ENCODE peak calls at places on chromosomes 1 and 21, in four cellular contexts. E is adipocyte; M is A549; V is CD8-positive, alpha-beta T cell. Y is an unnamed sample.

GRCh38 chr1:22839806-22840205 is 129.2 kb downstream of the EPHB2 start:
- DNase-seq in M (no peak), E (no peak), V (no peak), Y (no peak)

GRCh38 chr1:40902634-40902897 is 40.4 kb upstream of the CITED4 start:
- DNase-seq in E (no peak), V (no peak), M (no peak), Y (no peak)

GRCh38 chr1:224151117-224151516 is 31.9 kb upstream of the DEGS1 start:
- DNase-seq in V (no peak), M (no peak), E (no peak), Y (peak)

GRCh38 chr1:114669562-114670082 is at the start of gene DENND2C:
- DNase-seq in M (no peak), V (no peak), E (no peak), Y (no peak)

GRCh38 chr1:213474054-213474453 is 423.0 kb downstream of the RPS6KC1 start:
- DNase-seq in M (no peak), V (no peak), E (no peak), Y (no peak)

GRCh38 chr1:243496173-243496553 is 240.3 kb downstream of the SDCCAG8 start:
- DNase-seq in E (no peak), M (no peak), V (no peak), Y (no peak)

GRCh38 chr1:154736840-154737239 is 128.9 kb upstream of the ADAR start:
- DNase-seq in V (no peak), M (peak), E (no peak), Y (no peak)

GRCh38 chr1:39164256-39164655 is 40.2 kb upstream of the MACF1 start:
- DNase-seq in V (no peak), M (no peak), E (no peak), Y (no peak)

GRCh38 chr1:203858055-203858454 is 3.3 kb upstream of the SNRPE start:
- DNase-seq in V (no peak), M (peak), E (peak), Y (no peak)

GRCh38 chr1:203860396-203860951 is 925 bp upstream of the SNRPE start:
- DNase-seq in E (peak), M (peak), V (no peak), Y (no peak)

GRCh38 chr1:203861379-203862184 is at the start of gene SNRPE:
- DNase-seq in V (peak), M (peak), E (peak), Y (peak)

GRCh38 chr1:203858975-203859374 is 2.4 kb upstream of the SNRPE start:
- DNase-seq in M (no peak), V (no peak), E (no peak), Y (no peak)
- H3K4me3 ChIP-seq in M (no peak), V (no peak), E (no peak), Y (no peak)

DNA sequence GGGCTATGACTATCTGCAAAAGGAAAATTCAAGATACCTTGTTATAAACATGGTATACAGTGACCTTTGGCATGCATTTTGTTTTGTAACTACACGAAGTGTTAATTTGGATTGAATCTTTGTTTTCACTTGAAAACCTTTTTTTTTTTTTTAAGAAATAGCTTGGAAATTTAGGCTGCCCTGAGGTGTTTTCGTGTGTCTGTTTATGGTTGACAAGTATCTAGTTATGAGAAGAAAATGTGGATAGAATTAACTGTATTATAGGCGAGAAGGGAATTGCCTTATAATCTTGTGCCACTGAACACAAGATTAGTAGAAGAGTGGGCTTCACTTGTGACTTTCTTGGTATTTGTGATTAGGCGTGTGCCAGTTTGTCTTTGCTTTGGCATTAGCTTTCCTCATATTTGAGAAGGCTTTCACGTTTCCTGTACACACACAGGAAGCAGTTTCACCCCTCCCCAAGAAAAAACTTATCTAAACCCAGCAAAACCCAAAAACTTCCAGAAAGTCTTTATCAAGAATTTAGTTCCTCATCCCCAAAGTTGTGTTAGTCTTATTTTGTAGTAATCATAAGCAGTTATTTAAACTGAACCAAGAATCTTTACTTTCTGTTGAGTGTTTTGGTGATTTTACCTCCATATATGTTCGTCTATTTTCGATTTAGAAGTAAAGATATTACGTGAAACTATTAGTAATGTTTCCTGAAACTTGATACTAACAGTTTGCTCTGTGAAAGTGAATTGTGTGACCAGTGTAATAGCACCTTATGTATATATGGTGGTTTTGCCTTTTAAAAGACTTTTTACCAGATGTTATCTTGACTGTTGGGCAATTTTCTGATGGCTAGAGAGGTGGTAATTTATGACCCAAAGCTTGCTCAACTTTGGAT is 3.8 kb downstream of the DYRK1A start:
- DNase-seq in M (no peak), E (peak), V (no peak), Y (no peak)
- H3K4me3 ChIP-seq in M (peak), E (peak), V (peak), Y (peak)

GRCh38 chr1:236149696-236150228 is 7.4 kb downstream of the GPR137B start:
- DNase-seq in E (no peak), M (no peak), V (no peak), Y (no peak)

GRCh38 chr1:236147068-236147467 is 4.7 kb downstream of the GPR137B start:
- DNase-seq in V (no peak), M (no peak), E (no peak), Y (no peak)

GRCh38 chr1:236147521-236148470 is 5.5 kb downstream of the GPR137B start:
- DNase-seq in M (no peak), E (no peak), V (no peak), Y (no peak)

GRCh38 chr1:236149003-236149595 is 6.8 kb downstream of the GPR137B start:
- DNase-seq in M (no peak), E (no peak), V (no peak), Y (no peak)

DNA sequence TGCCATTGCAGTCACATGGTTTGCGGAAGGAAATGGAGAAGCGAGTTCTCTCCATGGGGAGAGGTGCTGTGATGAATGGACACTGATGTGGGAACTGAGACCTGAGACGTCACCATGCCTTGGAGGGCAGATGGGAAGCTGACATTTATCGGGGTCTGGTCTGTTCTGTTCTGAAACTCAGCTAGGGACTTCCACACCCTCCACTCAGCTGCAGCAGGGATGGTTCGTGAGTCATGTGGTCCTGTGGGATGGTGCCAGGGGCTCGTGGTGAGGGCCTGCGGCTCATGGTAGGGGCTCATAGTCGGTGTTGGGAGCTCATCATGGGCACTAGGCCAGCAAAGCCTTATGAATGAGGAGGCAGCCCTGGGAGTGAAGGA is 6.1 kb downstream of the GPR137B start:
- DNase-seq in M (no peak), V (no peak), E (no peak), Y (no peak)
- H3K4me3 ChIP-seq in M (no peak), V (no peak), E (no peak), Y (no peak)

DNA sequence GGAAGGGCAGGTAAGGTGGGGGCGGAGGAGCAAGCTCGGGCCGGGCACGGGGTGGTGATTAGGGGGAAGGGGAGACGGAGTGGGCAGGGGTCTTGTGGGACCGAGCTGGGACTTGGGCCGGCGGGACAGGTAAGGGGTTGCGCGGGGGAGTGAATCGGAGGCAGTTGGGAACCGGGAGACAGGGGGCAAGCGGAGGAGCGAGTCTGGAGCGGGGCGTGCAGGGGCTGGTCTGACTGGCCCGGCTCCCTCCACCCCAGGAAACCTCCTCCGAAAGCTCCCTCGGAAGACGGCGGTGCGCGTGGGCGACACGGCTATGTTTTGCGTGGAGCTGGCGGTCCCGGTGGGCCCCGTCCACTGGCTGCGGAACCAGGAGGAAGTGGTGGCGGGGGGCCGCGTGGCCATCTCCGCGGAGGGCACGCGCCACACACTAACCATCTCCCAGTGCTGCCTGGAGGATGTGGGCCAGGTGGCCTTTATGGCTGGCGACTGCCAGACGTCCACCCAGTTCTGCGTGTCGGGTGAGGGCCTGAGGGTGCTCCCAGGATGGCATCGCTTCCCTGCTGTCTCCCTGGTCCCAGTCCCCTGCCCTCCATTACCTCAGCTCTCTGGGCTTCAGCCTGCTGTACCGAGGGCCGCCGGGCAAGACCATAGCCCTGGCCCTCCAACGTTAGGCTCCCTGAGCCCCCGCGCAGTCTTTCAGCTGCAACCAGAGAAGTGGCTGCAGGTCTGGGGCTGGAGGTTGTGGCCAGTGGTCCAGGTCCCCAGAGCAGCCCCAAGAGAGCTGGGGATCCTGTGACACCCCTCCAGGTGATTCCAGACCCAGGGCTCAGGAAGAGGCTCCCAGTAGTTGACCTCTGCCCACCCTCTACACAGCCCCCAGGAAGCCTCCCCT is 6.3 kb downstream of the OBSCN start:
- DNase-seq in E (no peak), M (no peak), V (no peak), Y (no peak)
- H3K4me3 ChIP-seq in E (no peak), M (peak), V (no peak), Y (peak)

DNA sequence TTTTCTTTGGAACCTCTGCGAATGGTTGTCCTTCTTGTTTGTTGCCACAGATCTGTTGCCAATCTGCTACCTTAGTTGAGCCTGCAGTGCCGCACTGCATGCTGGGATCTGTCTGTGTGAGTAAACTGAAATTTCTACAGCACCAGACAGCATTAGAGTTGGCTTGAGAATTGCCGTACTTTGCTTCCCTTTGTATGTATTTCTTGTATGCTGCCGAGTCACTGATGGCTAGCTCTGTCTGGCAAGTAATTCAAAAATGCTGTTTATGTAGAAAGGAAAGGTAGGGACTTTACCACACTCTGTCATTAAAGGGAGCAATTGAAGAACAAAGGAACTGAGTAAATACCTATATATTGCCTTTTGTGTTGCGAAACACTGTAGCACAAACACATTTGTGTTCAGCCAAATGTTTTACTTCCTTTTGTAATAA is 857.4 kb downstream of the USP25 start:
- DNase-seq in E (peak), V (no peak), M (peak), Y (no peak)
- H3K4me3 ChIP-seq in E (peak), V (no peak), M (peak), Y (no peak)

Y was measured in Jurkat, Clone E6-1.